ENCODE peak calls at places on chromosomes 16 and 17, in seven cellular contexts. V is HCT116, J is H1, M is HepG2, Z is K562, D is GM12878, I is SK-N-SH. F is an unnamed sample.
A peak's percentile ranks its signal among the peaks of the same experiment; 100 is the strongest.

GRCh38 chr17:31392856-31393748 is 1.6 kb downstream of the RAB11FIP4 start:
- DNase-seq in D (no peak), Z (no peak), I (no peak), M (no peak), V (no peak), J (peak; percentile 46), F (peak; percentile 30)

GRCh38 chr17:57407287-57408063 is 151.2 kb downstream of the MSI2 start:
- DNase-seq in V (no peak), D (no peak), I (no peak), M (peak; percentile 99), Z (no peak), J (no peak), F (peak; percentile 97)

GRCh38 chr17:39755550-39756375 is 18.0 kb downstream of the GRB7 start:
- DNase-seq in J (no peak), D (peak; percentile 84), M (peak; percentile 23), Z (no peak), V (no peak), I (no peak), F (no peak)

GRCh38 chr17:67594115-67594878 is 123.4 kb upstream of the NOL11 start:
- DNase-seq in I (no peak), Z (no peak), V (no peak), J (no peak), D (peak; percentile 82), M (peak; percentile 35), F (no peak)

GRCh38 chr16:63372283-63372682 is 1336.0 kb upstream of the CDH8 start:
- DNase-seq in D (no peak), Z (no peak), M (no peak), J (no peak), I (no peak), V (no peak), F (no peak)

GRCh38 chr16:80563807-80564206 is 23.0 kb downstream of the DYNLRB2 start:
- DNase-seq in M (no peak), J (no peak), D (no peak), V (no peak), I (no peak), Z (no peak), F (no peak)

GRCh38 chr17:73522696-73523095 is 121.5 kb downstream of the SDK2 start:
- DNase-seq in I (no peak), V (no peak), D (no peak), Z (no peak), M (no peak), J (no peak), F (no peak)

GRCh38 chr17:29565643-29566472 is 979 bp downstream of the ABHD15 start:
- DNase-seq in I (peak; percentile 64), Z (no peak), M (peak; percentile 25), J (no peak), V (peak; percentile 22), D (no peak), F (peak; percentile 58)

GRCh38 chr17:82330322-82331239 is 3.0 kb downstream of the SECTM1 start:
- DNase-seq in D (no peak), Z (peak; percentile 68), J (no peak), M (peak; percentile 85), I (peak; percentile 99), V (no peak), F (no peak)

GRCh38 chr17:969767-970387 is 9.7 kb downstream of the NXN start:
- DNase-seq in Z (no peak), V (peak; percentile 66), M (no peak), I (peak; percentile 28), J (no peak), D (no peak), F (no peak)

GRCh38 chr17:57295526-57296023 is 39.3 kb downstream of the MSI2 start:
- DNase-seq in J (no peak), V (peak; percentile 80), I (no peak), Z (no peak), M (no peak), D (no peak), F (no peak)

DNA sequence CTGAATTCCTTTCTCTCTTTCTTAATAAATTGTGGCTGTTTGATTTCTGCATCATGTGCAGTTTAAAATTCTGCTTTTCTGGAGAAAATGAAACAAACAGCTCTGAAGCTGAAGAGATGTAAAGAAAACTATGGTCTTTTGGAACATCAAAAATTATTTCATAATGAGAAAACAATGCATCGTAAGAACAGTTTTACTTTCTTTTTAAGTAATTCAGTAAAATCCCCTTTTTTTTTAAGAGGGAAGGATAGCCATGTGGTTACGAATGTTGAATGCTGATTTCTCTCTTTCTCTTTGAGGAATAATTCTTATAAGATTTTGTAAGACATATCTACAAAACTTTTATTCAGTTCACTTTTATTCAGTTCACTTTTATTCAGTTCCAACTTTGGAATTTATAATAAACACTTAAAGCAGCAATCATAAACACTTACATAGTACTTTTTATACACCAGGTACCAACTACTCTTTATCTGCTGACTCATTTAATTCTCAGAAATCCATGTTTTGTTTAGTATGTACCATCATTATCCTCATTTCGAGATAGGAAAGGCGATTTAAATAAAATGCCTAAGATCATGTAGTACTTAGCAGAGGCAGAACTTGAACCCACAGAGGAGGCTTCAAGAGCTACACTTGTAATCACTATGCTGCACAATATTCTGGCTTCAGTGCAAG is 26.6 kb downstream of the CNTNAP4 start:
- DNase-seq in J (no peak), V (no peak), I (no peak), D (no peak), Z (no peak), M (no peak), F (no peak)
- TF ChIP-seq JUND in J (no peak), V (no peak), I (no peak), D (no peak), Z (no peak), M (no peak), F (no peak)

DNA sequence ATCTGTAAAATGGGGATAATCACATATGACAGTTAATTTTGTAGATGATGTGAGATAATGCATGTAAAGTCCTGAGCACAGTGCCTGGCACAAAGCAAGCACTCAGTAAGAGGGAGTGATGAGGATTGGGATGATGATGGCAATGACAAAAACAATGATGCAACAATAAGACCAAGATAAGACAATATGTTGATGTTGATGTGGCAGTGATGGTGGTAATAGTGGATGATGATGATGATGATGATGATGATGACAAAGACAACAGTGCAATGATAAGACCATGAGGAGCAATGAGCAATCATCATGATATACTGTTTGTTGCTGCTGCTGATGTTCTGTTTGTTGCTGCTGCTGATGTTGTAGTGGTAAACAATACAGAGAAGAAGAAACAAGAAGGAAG is 344.1 kb downstream of the NPIPA8 start:
- DNase-seq in V (no peak), J (no peak), D (no peak), I (no peak), Z (no peak), M (no peak), F (no peak)
- TF ChIP-seq JUND in V (no peak), J (no peak), D (no peak), I (no peak), Z (no peak), M (no peak), F (no peak)

GRCh38 chr16:24771132-24771778 is 41.8 kb downstream of the TNRC6A start:
- DNase-seq in J (no peak), D (no peak), I (no peak), Z (no peak), M (no peak), V (no peak), F (no peak)
- TF ChIP-seq JUND in J (no peak), D (no peak), I (no peak), Z (no peak), M (no peak), V (no peak), F (no peak)

DNA sequence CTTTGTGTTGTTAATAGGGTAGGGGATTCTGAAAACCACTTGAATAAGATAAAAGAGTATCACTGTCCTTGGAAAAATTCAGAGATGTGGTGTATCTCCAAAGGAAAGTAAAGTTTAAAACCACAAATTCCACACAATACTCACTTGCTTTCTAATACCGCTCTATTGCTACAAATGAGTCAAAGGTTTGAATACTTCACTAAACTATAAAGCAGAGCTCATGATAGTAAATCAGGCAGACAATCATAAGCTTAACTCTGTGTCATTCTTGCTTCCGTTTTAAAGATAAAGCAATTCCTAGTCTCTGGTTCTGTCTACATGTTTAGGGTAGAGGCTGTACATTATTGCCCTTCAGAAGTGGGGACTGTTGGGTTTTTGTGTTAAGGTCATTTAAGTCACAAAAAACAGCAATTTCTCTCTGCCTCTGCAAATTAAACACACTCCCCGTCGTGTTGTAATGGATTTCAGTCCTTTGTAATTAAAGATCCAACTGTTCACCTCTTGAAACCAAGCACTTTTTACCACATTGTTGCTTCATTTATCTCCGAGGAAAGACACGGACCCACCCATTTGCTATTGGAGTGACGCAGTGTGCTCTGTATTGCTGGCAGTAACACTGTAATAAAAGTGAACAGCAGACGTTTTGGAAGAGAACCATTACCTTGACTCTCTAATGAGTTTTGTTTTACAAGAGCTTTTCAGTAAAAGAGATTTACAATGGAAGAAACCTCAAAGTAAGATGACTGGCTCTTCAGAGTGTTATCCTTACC is 83.2 kb upstream of the CNTNAP4 start:
- DNase-seq in I (no peak), M (no peak), D (no peak), J (no peak), V (no peak), Z (no peak), F (no peak)
- TF ChIP-seq JUND in I (no peak), M (no peak), D (no peak), J (no peak), V (no peak), Z (no peak), F (no peak)

GRCh38 chr16:6753553-6753952 is 579.1 kb upstream of the RBFOX1 start:
- DNase-seq in J (no peak), M (no peak), D (no peak), I (no peak), V (no peak), Z (no peak), F (no peak)
- TF ChIP-seq JUND in J (no peak), M (no peak), D (no peak), I (no peak), V (no peak), Z (no peak), F (no peak)

GRCh38 chr17:3475155-3475808 is 515 bp upstream of the ASPA start:
- DNase-seq in M (no peak), V (no peak), I (no peak), Z (no peak), D (no peak), J (no peak), F (no peak)
- TF ChIP-seq JUND in M (no peak), V (no peak), I (no peak), Z (no peak), D (no peak), J (no peak), F (no peak)

GRCh38 chr16:70254095-70254964 is 2.6 kb upstream of the EXOSC6 start:
- DNase-seq in Z (peak; percentile 6), J (no peak), D (no peak), I (no peak), M (no peak), V (no peak), F (no peak)
- TF ChIP-seq JUND in Z (no peak), J (no peak), D (no peak), I (no peak), M (no peak), V (no peak), F (no peak)

DNA sequence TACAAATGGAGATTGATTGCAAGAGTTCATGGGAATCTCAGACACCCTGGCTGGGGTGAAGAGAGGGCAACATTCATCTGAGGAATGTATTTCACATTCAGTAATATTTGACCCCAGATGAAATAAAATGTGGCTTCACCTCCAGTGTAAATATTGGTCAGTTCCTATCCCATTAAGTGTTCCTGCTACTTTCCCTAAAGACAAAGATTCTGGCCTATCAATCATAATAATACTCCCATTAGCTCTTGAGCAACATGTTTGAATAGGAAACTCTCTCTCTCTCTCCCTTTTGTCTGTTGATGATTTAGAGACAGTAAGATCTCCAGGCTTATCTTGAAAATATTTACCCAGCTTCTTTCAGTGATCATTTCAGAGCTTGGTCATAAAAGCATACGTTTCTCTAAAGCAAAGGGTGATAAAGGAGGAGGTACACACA is 70.1 kb downstream of the KCNJ2 start:
- DNase-seq in V (no peak), Z (no peak), J (no peak), I (no peak), D (no peak), M (no peak), F (no peak)
- TF ChIP-seq JUND in V (no peak), Z (no peak), J (no peak), I (no peak), D (no peak), M (no peak), F (peak; percentile 55)

F was measured in T47D.